ENCODE peak calls at places on chromosomes 16 and 17, in seven cellular contexts. A is body of pancreas; I is psoas muscle; E is Panc1; B is stomach; C is CD4-positive, alpha-beta memory T cell; D is GM23338. Z is an unnamed sample.

GRCh38 chr17:78803161-78803845 is 21.2 kb upstream of the CYTH1 start:
- DNase-seq in A (no peak), E (no peak), D (no peak), I (no peak), C (peak; percentile 56), B (no peak), Z (no peak)

GRCh38 chr16:66677179-66677578 is 19.4 kb downstream of the CMTM4 start:
- DNase-seq in E (no peak), C (no peak), I (no peak), A (no peak), B (no peak), D (no peak), Z (no peak)

GRCh38 chr17:78346605-78347250 is 13.1 kb downstream of the SOCS3 start:
- DNase-seq in E (no peak), A (no peak), D (peak; percentile 37), B (no peak), C (no peak), I (no peak), Z (no peak)

GRCh38 chr16:521381-522210 is 5.9 kb upstream of the CAPN15 start:
- DNase-seq in C (no peak), I (no peak), A (no peak), E (no peak), B (peak; percentile 70), D (peak; percentile 91), Z (no peak)

GRCh38 chr16:65122974-65123845 is 1.3 kb upstream of the CDH11 start:
- DNase-seq in A (peak; percentile 25), B (peak; percentile 26), D (peak; percentile 59), C (no peak), E (no peak), I (peak; percentile 73), Z (peak; percentile 70)

GRCh38 chr16:2692948-2693651 is 10.8 kb downstream of the KCTD5 start:
- DNase-seq in C (no peak), I (peak; percentile 75), A (no peak), E (no peak), D (peak; percentile 63), B (peak; percentile 48), Z (no peak)

GRCh38 chr16:583815-584591 is 5.9 kb upstream of the RAB40C start:
- DNase-seq in C (no peak), I (no peak), A (peak; percentile 54), B (no peak), D (peak; percentile 42), E (no peak), Z (no peak)

GRCh38 chr16:21626659-21627277 is 25.6 kb downstream of the IGSF6 start:
- DNase-seq in D (no peak), E (no peak), A (no peak), B (no peak), C (peak; percentile 37), I (no peak), Z (no peak)

GRCh38 chr16:3175157-3176153 is 12.5 kb upstream of the OR1F1 start:
- DNase-seq in A (no peak), E (no peak), B (no peak), C (no peak), D (peak; percentile 80), I (no peak), Z (no peak)

DNA sequence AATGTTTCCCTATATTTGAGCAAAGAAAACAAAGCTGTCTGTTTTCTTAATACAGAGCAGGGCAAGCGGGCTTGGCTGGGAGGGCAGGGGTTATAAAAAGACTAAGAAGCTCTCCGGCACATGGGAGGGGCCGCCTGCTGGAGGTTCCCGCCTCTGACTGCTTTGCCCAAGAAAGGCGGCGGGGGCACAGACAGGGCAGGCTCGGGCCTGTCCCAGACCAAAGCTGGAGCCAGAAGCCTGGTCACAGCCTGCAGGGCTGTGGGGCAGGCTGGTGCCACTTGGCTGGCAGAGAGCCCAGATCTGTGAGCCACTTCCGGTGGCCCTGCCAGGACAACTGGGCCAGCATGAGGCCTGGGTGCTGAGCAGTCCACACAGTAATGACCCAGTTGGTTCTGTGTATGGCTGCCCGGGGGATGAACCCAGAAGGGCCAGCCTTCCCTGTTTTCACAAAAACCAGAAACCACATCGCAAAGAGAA is 89.4 kb downstream of the LITAF start:
- DNase-seq in I (peak; percentile 96), D (peak; percentile 74), E (peak; percentile 70), B (peak; percentile 97), A (peak; percentile 98), C (no peak), Z (peak; percentile 99)
- H3K27ac ChIP-seq in I (peak overlapping the region; percentile 94), D (peak overlapping the region; percentile 56), E (peak overlapping the region; percentile 90), B (peak overlapping the region; percentile 74), A (peak overlapping the region; percentile 76), C (no peak overlapping the region), Z (peak overlapping the region; percentile 90)

GRCh38 chr16:17503331-17503730 is 32.6 kb upstream of the XYLT1 start:
- DNase-seq in D (no peak), C (no peak), A (no peak), I (no peak), E (no peak), B (no peak), Z (no peak)
- H3K4me3 ChIP-seq in D (no peak overlapping the region), C (no peak overlapping the region), A (no peak overlapping the region), I (no peak overlapping the region), E (no peak overlapping the region), B (no peak overlapping the region), Z (no peak overlapping the region)

GRCh38 chr16:88602091-88602490 is 31.9 kb downstream of the ZC3H18 start:
- DNase-seq in B (no peak), A (no peak), C (no peak), I (no peak), D (no peak), E (no peak), Z (no peak)

GRCh38 chr16:88610080-88610479 is 28.3 kb upstream of the IL17C start:
- DNase-seq in A (no peak), E (no peak), C (no peak), I (no peak), B (no peak), D (peak; percentile 73), Z (no peak)

GRCh38 chr16:88608076-88608475 is 30.3 kb upstream of the IL17C start:
- DNase-seq in A (no peak), B (no peak), I (peak; percentile 1), C (no peak), D (no peak), E (no peak), Z (no peak)

GRCh38 chr16:88605186-88606145 is 32.9 kb upstream of the IL17C start:
- DNase-seq in A (no peak), I (no peak), E (no peak), B (no peak), C (no peak), D (no peak), Z (no peak)

GRCh38 chr16:88606146-88606757 is 32.1 kb upstream of the IL17C start:
- DNase-seq in C (no peak), D (no peak), B (no peak), I (no peak), A (no peak), E (no peak), Z (no peak)
- H3K36me3 ChIP-seq in C (peaks cover 62% of the 10 kb centered on the region), D (peaks cover 15% of the 10 kb centered on the region), B (peaks cover 96% of the 10 kb centered on the region), I (peaks cover 78% of the 10 kb centered on the region), A (no peaks in the 10 kb centered on the region), E (no peaks in the 10 kb centered on the region), Z (peaks cover 65% of the 10 kb centered on the region)

GRCh38 chr16:81617021-81617346 is 162.1 kb upstream of the PLCG2 start:
- DNase-seq in I (no peak), D (no peak), A (no peak), E (no peak), C (no peak), B (no peak), Z (no peak)

GRCh38 chr16:81620796-81621195 is 158.3 kb upstream of the PLCG2 start:
- DNase-seq in A (no peak), D (no peak), E (no peak), C (no peak), B (no peak), I (no peak), Z (no peak)

GRCh38 chr16:81618187-81618586 is 160.9 kb upstream of the PLCG2 start:
- DNase-seq in A (no peak), B (no peak), I (no peak), E (no peak), C (no peak), D (no peak), Z (no peak)

GRCh38 chr16:81620029-81620428 is 159.1 kb upstream of the PLCG2 start:
- DNase-seq in E (no peak), I (no peak), D (no peak), C (no peak), B (no peak), A (no peak), Z (no peak)

GRCh38 chr16:81618661-81619060 is 160.4 kb upstream of the PLCG2 start:
- DNase-seq in I (no peak), D (no peak), A (peak; percentile 44), C (no peak), E (no peak), B (peak; percentile 66), Z (no peak)
- H3K27ac ChIP-seq in I (no peak overlapping the region), D (no peak overlapping the region), A (peak overlapping the region; percentile 5), C (no peak overlapping the region), E (no peak overlapping the region), B (peak overlapping the region; percentile 4), Z (no peak overlapping the region)

DNA sequence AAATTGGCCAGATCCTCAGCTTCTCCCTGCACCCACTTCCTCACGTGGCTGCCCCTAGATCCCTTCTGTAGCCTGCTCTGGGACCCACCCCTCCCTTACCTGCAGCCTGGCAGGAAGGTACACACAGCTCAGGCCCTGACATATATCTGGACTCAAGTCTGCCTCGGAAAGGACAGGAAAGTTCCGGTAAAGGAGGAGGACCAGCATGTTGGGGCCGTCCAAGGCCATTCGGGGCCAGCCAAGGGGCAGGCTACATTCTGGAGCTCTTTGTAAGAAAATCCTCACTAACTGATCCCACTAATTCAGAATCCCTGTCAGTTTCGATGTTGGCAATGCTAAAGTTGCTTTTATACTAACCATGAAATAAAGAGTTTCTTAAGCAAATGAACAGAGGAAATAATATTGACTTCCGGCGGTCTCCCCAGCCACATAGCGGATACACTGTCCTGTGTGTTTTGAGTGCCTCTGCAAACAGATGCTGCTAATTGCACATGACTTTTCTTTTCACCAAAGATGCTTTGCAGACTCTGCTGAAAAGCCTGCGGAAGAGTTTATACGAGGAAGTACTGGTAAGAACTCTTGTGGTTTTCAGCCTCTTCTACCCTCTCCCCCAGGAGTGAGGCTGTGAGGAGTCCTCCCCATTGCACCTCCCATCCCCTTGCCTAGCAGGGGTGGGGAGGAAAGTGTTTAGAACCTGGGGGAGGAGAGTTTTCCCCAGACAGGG is 54.8 kb downstream of the PLXDC1 start:
- DNase-seq in I (no peak), C (peak; percentile 68), B (no peak), A (no peak), D (no peak), E (no peak), Z (no peak)
- H3K4me3 ChIP-seq in I (no peak overlapping the region), C (peak overlapping the region; percentile 30), B (no peak overlapping the region), A (no peak overlapping the region), D (no peak overlapping the region), E (no peak overlapping the region), Z (no peak overlapping the region)

GRCh38 chr17:81885869-81886548 is 5.4 kb downstream of the ALYREF start:
- DNase-seq in B (no peak), C (no peak), I (peak; percentile 92), E (no peak), D (no peak), A (no peak), Z (peak; percentile 62)
- H3K36me3 ChIP-seq in B (peaks cover 88% of the 10 kb centered on the region), C (peaks cover 41% of the 10 kb centered on the region), I (peaks cover 64% of the 10 kb centered on the region), E (peaks cover 36% of the 10 kb centered on the region), D (peaks cover 32% of the 10 kb centered on the region), A (peaks cover 6% of the 10 kb centered on the region), Z (peaks cover 32% of the 10 kb centered on the region)

GRCh38 chr17:60371416-60371815 is 20.5 kb downstream of the USP32 start:
- DNase-seq in E (no peak), D (no peak), C (no peak), I (no peak), A (no peak), B (no peak), Z (no peak)
- H3K27ac ChIP-seq in E (no peak overlapping the region), D (peak overlapping the region; percentile 24), C (no peak overlapping the region), I (no peak overlapping the region), A (peak overlapping the region; percentile 12), B (no peak overlapping the region), Z (no peak overlapping the region)

GRCh38 chr16:57698812-57699405 is 4.3 kb downstream of the DRC7 start:
- DNase-seq in D (no peak), C (no peak), B (peak; percentile 13), E (no peak), I (no peak), A (no peak), Z (no peak)
- H3K4me3 ChIP-seq in D (no peak overlapping the region), C (no peak overlapping the region), B (no peak overlapping the region), E (no peak overlapping the region), I (no peak overlapping the region), A (no peak overlapping the region), Z (no peak overlapping the region)

Z was measured in tibial artery.